ENCODE peak calls at places on chromosome 6, in seven cellular contexts. One of them, this sample, is unnamed.

GRCh38 chr6:121856296-121856695 is 420.9 kb downstream of the GJA1 start:
- DNase-seq in neuronal stem cell: no peak
- DNase-seq in IMR-90: peak; percentile 55
- DNase-seq in fibroblast of lung: peak; percentile 50
- DNase-seq in colonic mucosa: no peak
- DNase-seq in neural progenitor cell: no peak
- DNase-seq in GM23248: peak; percentile 30
- DNase-seq in this sample: peak; percentile 80

GRCh38 chr6:2482773-2483172 is 237.4 kb upstream of the GMDS start:
- DNase-seq in neuronal stem cell: no peak
- DNase-seq in IMR-90: no peak
- DNase-seq in fibroblast of lung: no peak
- DNase-seq in colonic mucosa: no peak
- DNase-seq in neural progenitor cell: no peak
- DNase-seq in GM23248: no peak
- DNase-seq in this sample: no peak

GRCh38 chr6:111664565-111665039 is 58.9 kb upstream of the TRAF3IP2 start:
- DNase-seq in neuronal stem cell: no peak
- DNase-seq in IMR-90: no peak
- DNase-seq in fibroblast of lung: no peak
- DNase-seq in colonic mucosa: no peak
- DNase-seq in neural progenitor cell: no peak
- DNase-seq in GM23248: peak; percentile 14
- DNase-seq in this sample: no peak

GRCh38 chr6:166259296-166259977 is 48.8 kb downstream of the PRR18 start:
- DNase-seq in neuronal stem cell: no peak
- DNase-seq in IMR-90: no peak
- DNase-seq in fibroblast of lung: no peak
- DNase-seq in colonic mucosa: no peak
- DNase-seq in neural progenitor cell: peak; percentile 77
- DNase-seq in GM23248: no peak
- DNase-seq in this sample: no peak

GRCh38 chr6:118317581-118318563 is 230.2 kb upstream of the PLN start:
- DNase-seq in neuronal stem cell: no peak
- DNase-seq in IMR-90: peak; percentile 66
- DNase-seq in fibroblast of lung: peak; percentile 19
- DNase-seq in colonic mucosa: no peak
- DNase-seq in neural progenitor cell: no peak
- DNase-seq in GM23248: peak; percentile 46
- DNase-seq in this sample: peak; percentile 83

GRCh38 chr6:138454976-138455706 is 44.2 kb downstream of the NHSL1 start:
- DNase-seq in neuronal stem cell: no peak
- DNase-seq in IMR-90: no peak
- DNase-seq in fibroblast of lung: peak; percentile 29
- DNase-seq in colonic mucosa: peak; percentile 80
- DNase-seq in neural progenitor cell: no peak
- DNase-seq in GM23248: peak; percentile 32
- DNase-seq in this sample: no peak

GRCh38 chr6:96520039-96520850 is 1.4 kb upstream of the UFL1 start:
- DNase-seq in neuronal stem cell: no peak
- DNase-seq in IMR-90: peak; percentile 35
- DNase-seq in fibroblast of lung: peak; percentile 79
- DNase-seq in colonic mucosa: peak; percentile 59
- DNase-seq in neural progenitor cell: no peak
- DNase-seq in GM23248: peak; percentile 28
- DNase-seq in this sample: no peak

GRCh38 chr6:62891065-62891647 is 320.1 kb upstream of the FKBP1C start:
- DNase-seq in neuronal stem cell: peak; percentile 8
- DNase-seq in IMR-90: no peak
- DNase-seq in fibroblast of lung: no peak
- DNase-seq in colonic mucosa: no peak
- DNase-seq in neural progenitor cell: peak; percentile 24
- DNase-seq in GM23248: peak; percentile 27
- DNase-seq in this sample: peak; percentile 34

GRCh38 chr6:5598123-5598522 is 336.8 kb downstream of the FARS2 start:
- DNase-seq in neuronal stem cell: no peak
- DNase-seq in IMR-90: no peak
- DNase-seq in fibroblast of lung: no peak
- DNase-seq in colonic mucosa: no peak
- DNase-seq in neural progenitor cell: no peak
- DNase-seq in GM23248: no peak
- DNase-seq in this sample: no peak

GRCh38 chr6:136983692-136984091 is 61.1 kb downstream of the IL20RA start:
- DNase-seq in neuronal stem cell: no peak
- DNase-seq in IMR-90: no peak
- DNase-seq in fibroblast of lung: no peak
- DNase-seq in colonic mucosa: no peak
- DNase-seq in neural progenitor cell: no peak
- DNase-seq in GM23248: no peak
- DNase-seq in this sample: no peak

GRCh38 chr6:10414766-10415592 is at the start of gene TFAP2A:
- DNase-seq in neuronal stem cell: no peak
- DNase-seq in IMR-90: peak; percentile 56
- DNase-seq in fibroblast of lung: peak; percentile 29
- DNase-seq in colonic mucosa: no peak
- DNase-seq in neural progenitor cell: peak; percentile 89
- DNase-seq in GM23248: peak; percentile 74
- DNase-seq in this sample: peak; percentile 89

GRCh38 chr6:34425132-34425497 is 754 bp downstream of the RPS10 start:
- DNase-seq in neuronal stem cell: no peak
- DNase-seq in IMR-90: no peak
- DNase-seq in fibroblast of lung: peak; percentile 15
- DNase-seq in colonic mucosa: no peak
- DNase-seq in neural progenitor cell: no peak
- DNase-seq in GM23248: peak; percentile 55
- DNase-seq in this sample: no peak

GRCh38 chr6:39923394-39923793 is 10.9 kb downstream of the MOCS1 start:
- DNase-seq in neuronal stem cell: no peak
- DNase-seq in IMR-90: no peak
- DNase-seq in fibroblast of lung: no peak
- DNase-seq in colonic mucosa: peak; percentile 49
- DNase-seq in neural progenitor cell: no peak
- DNase-seq in GM23248: no peak
- DNase-seq in this sample: no peak

GRCh38 chr6:43070028-43070632 is 6.0 kb upstream of the PTK7 start:
- DNase-seq in neuronal stem cell: no peak
- DNase-seq in IMR-90: peak; percentile 76
- DNase-seq in fibroblast of lung: peak; percentile 59
- DNase-seq in colonic mucosa: no peak
- DNase-seq in neural progenitor cell: peak; percentile 76
- DNase-seq in GM23248: peak; percentile 77
- DNase-seq in this sample: peak; percentile 85

GRCh38 chr6:35096129-35096852 is 44.8 kb downstream of the TCP11 start:
- DNase-seq in neuronal stem cell: no peak
- DNase-seq in IMR-90: peak; percentile 81
- DNase-seq in fibroblast of lung: peak; percentile 92
- DNase-seq in colonic mucosa: peak; percentile 4
- DNase-seq in neural progenitor cell: no peak
- DNase-seq in GM23248: peak; percentile 79
- DNase-seq in this sample: peak; percentile 66

GRCh38 chr6:67759001-67759400 is 876.1 kb upstream of the ADGRB3 start:
- DNase-seq in neuronal stem cell: no peak
- DNase-seq in IMR-90: no peak
- DNase-seq in fibroblast of lung: no peak
- DNase-seq in colonic mucosa: no peak
- DNase-seq in neural progenitor cell: no peak
- DNase-seq in GM23248: no peak
- DNase-seq in this sample: no peak

GRCh38 chr6:32944265-32944664 is 3.4 kb upstream of the HLA-DMB start:
- DNase-seq in neuronal stem cell: no peak
- DNase-seq in IMR-90: no peak
- DNase-seq in fibroblast of lung: no peak
- DNase-seq in colonic mucosa: no peak
- DNase-seq in neural progenitor cell: no peak
- DNase-seq in GM23248: no peak
- DNase-seq in this sample: no peak

GRCh38 chr6:33202799-33203198 is 1.7 kb upstream of the HSD17B8 start:
- DNase-seq in neuronal stem cell: no peak
- DNase-seq in IMR-90: no peak
- DNase-seq in fibroblast of lung: no peak
- DNase-seq in colonic mucosa: no peak
- DNase-seq in neural progenitor cell: no peak
- DNase-seq in GM23248: no peak
- DNase-seq in this sample: no peak

GRCh38 chr6:103210686-103211085 is 1649.0 kb downstream of the HACE1 start:
- DNase-seq in neuronal stem cell: no peak
- DNase-seq in IMR-90: no peak
- DNase-seq in fibroblast of lung: no peak
- DNase-seq in colonic mucosa: no peak
- DNase-seq in neural progenitor cell: no peak
- DNase-seq in GM23248: no peak
- DNase-seq in this sample: no peak

GRCh38 chr6:2124260-2124709 is 121.1 kb downstream of the GMDS start:
- DNase-seq in neuronal stem cell: no peak
- DNase-seq in IMR-90: peak; percentile 71
- DNase-seq in fibroblast of lung: peak; percentile 60
- DNase-seq in colonic mucosa: no peak
- DNase-seq in neural progenitor cell: no peak
- DNase-seq in GM23248: no peak
- DNase-seq in this sample: no peak

GRCh38 chr6:70073637-70074036 is 207.3 kb downstream of the COL19A1 start:
- DNase-seq in neuronal stem cell: no peak
- DNase-seq in IMR-90: no peak
- DNase-seq in fibroblast of lung: no peak
- DNase-seq in colonic mucosa: no peak
- DNase-seq in neural progenitor cell: no peak
- DNase-seq in GM23248: no peak
- DNase-seq in this sample: no peak

GRCh38 chr6:147154454-147154853 is 49.8 kb upstream of the STXBP5 start:
- DNase-seq in neuronal stem cell: no peak
- DNase-seq in IMR-90: peak; percentile 79
- DNase-seq in fibroblast of lung: peak; percentile 18
- DNase-seq in colonic mucosa: no peak
- DNase-seq in neural progenitor cell: no peak
- DNase-seq in GM23248: peak; percentile 84
- DNase-seq in this sample: peak; percentile 56

GRCh38 chr6:134063966-134064445 is 11.6 kb upstream of the SLC2A12 start:
- DNase-seq in neuronal stem cell: peak; percentile 64
- DNase-seq in IMR-90: peak; percentile 85
- DNase-seq in fibroblast of lung: peak; percentile 69
- DNase-seq in colonic mucosa: peak; percentile 75
- DNase-seq in neural progenitor cell: peak; percentile 77
- DNase-seq in GM23248: peak; percentile 81
- DNase-seq in this sample: peak; percentile 93

GRCh38 chr6:96702626-96703025 is 134.7 kb downstream of the GPR63 start:
- DNase-seq in neuronal stem cell: no peak
- DNase-seq in IMR-90: no peak
- DNase-seq in fibroblast of lung: no peak
- DNase-seq in colonic mucosa: no peak
- DNase-seq in neural progenitor cell: no peak
- DNase-seq in GM23248: no peak
- DNase-seq in this sample: no peak

GRCh38 chr6:145814035-145814500 is 527 bp downstream of the FBXO30 start:
- DNase-seq in neuronal stem cell: peak; percentile 54
- DNase-seq in IMR-90: no peak
- DNase-seq in fibroblast of lung: peak; percentile 48
- DNase-seq in colonic mucosa: peak; percentile 39
- DNase-seq in neural progenitor cell: peak; percentile 75
- DNase-seq in GM23248: peak; percentile 64
- DNase-seq in this sample: no peak

GRCh38 chr6:158544428-158544827 is 15.5 kb upstream of the TMEM181 start:
- DNase-seq in neuronal stem cell: no peak
- DNase-seq in IMR-90: no peak
- DNase-seq in fibroblast of lung: no peak
- DNase-seq in colonic mucosa: no peak
- DNase-seq in neural progenitor cell: peak; percentile 52
- DNase-seq in GM23248: no peak
- DNase-seq in this sample: no peak

GRCh38 chr6:87909849-87910248 is 137.8 kb upstream of the SPACA1 start:
- DNase-seq in neuronal stem cell: no peak
- DNase-seq in IMR-90: peak; percentile 61
- DNase-seq in fibroblast of lung: peak; percentile 97
- DNase-seq in colonic mucosa: no peak
- DNase-seq in neural progenitor cell: no peak
- DNase-seq in GM23248: peak; percentile 86
- DNase-seq in this sample: no peak

GRCh38 chr6:82237013-82237412 is 10.5 kb downstream of the IBTK start:
- DNase-seq in neuronal stem cell: no peak
- DNase-seq in IMR-90: no peak
- DNase-seq in fibroblast of lung: peak; percentile 17
- DNase-seq in colonic mucosa: no peak
- DNase-seq in neural progenitor cell: no peak
- DNase-seq in GM23248: peak; percentile 31
- DNase-seq in this sample: peak; percentile 38

GRCh38 chr6:37029249-37029959 is 23.9 kb downstream of the FGD2 start:
- DNase-seq in neuronal stem cell: peak; percentile 48
- DNase-seq in IMR-90: peak; percentile 88
- DNase-seq in fibroblast of lung: peak; percentile 82
- DNase-seq in colonic mucosa: peak; percentile 43
- DNase-seq in neural progenitor cell: peak; percentile 77
- DNase-seq in GM23248: peak; percentile 93
- DNase-seq in this sample: peak; percentile 83

GRCh38 chr6:3088853-3089445 is 20.7 kb downstream of the RIPK1 start:
- DNase-seq in neuronal stem cell: no peak
- DNase-seq in IMR-90: peak; percentile 11
- DNase-seq in fibroblast of lung: no peak
- DNase-seq in colonic mucosa: no peak
- DNase-seq in neural progenitor cell: no peak
- DNase-seq in GM23248: peak; percentile 44
- DNase-seq in this sample: peak; percentile 72

GRCh38 chr6:89817481-89817880 is 2.1 kb downstream of the MDN1 start:
- DNase-seq in neuronal stem cell: no peak
- DNase-seq in IMR-90: no peak
- DNase-seq in fibroblast of lung: no peak
- DNase-seq in colonic mucosa: no peak
- DNase-seq in neural progenitor cell: peak; percentile 81
- DNase-seq in GM23248: no peak
- DNase-seq in this sample: no peak
- H3K4me3 ChIP-seq in neuronal stem cell: no peak overlapping the region
- H3K4me3 ChIP-seq in IMR-90: no peak overlapping the region
- H3K4me3 ChIP-seq in fibroblast of lung: no peak overlapping the region
- H3K4me3 ChIP-seq in colonic mucosa: no peak overlapping the region
- H3K4me3 ChIP-seq in neural progenitor cell: peak overlapping the region; percentile 65
- H3K4me3 ChIP-seq in GM23248: no peak overlapping the region
- H3K4me3 ChIP-seq in this sample: peak overlapping the region; percentile 50

GRCh38 chr6:79631800-79632172 is 657 bp downstream of the SH3BGRL2 start:
- DNase-seq in neuronal stem cell: no peak
- DNase-seq in IMR-90: no peak
- DNase-seq in fibroblast of lung: no peak
- DNase-seq in colonic mucosa: no peak
- DNase-seq in neural progenitor cell: no peak
- DNase-seq in GM23248: peak; percentile 10
- DNase-seq in this sample: no peak
- H3K9ac ChIP-seq in neuronal stem cell: no peak overlapping the region
- H3K9ac ChIP-seq in IMR-90: no peak overlapping the region
- H3K9ac ChIP-seq in fibroblast of lung: no peak overlapping the region
- H3K9ac ChIP-seq in colonic mucosa: peak overlapping the region; percentile 82
- H3K9ac ChIP-seq in neural progenitor cell: peak overlapping the region; percentile 38
- H3K9ac ChIP-seq in GM23248: peak overlapping the region; percentile 54
- H3K9ac ChIP-seq in this sample: peak overlapping the region; percentile 67

GRCh38 chr6:11423667-11424066 is 113.9 kb upstream of the TMEM170B start:
- DNase-seq in neuronal stem cell: no peak
- DNase-seq in IMR-90: no peak
- DNase-seq in fibroblast of lung: no peak
- DNase-seq in colonic mucosa: no peak
- DNase-seq in neural progenitor cell: no peak
- DNase-seq in GM23248: no peak
- DNase-seq in this sample: no peak
- H3K4me1 ChIP-seq in neuronal stem cell: peaks cover 18% of the 10 kb centered on the region
- H3K4me1 ChIP-seq in IMR-90: peaks cover 33% of the 10 kb centered on the region
- H3K4me1 ChIP-seq in fibroblast of lung: peaks cover 15% of the 10 kb centered on the region
- H3K4me1 ChIP-seq in colonic mucosa: no peaks in the 10 kb centered on the region
- H3K4me1 ChIP-seq in neural progenitor cell: peaks cover 22% of the 10 kb centered on the region
- H3K4me1 ChIP-seq in GM23248: peaks cover 32% of the 10 kb centered on the region
- H3K4me1 ChIP-seq in this sample: peaks cover 54% of the 10 kb centered on the region

GRCh38 chr6:154406869-154407268 is 50.3 kb upstream of the IPCEF1 start:
- DNase-seq in neuronal stem cell: no peak
- DNase-seq in IMR-90: no peak
- DNase-seq in fibroblast of lung: no peak
- DNase-seq in colonic mucosa: no peak
- DNase-seq in neural progenitor cell: no peak
- DNase-seq in GM23248: no peak
- DNase-seq in this sample: no peak
- H3K4me3 ChIP-seq in neuronal stem cell: no peak overlapping the region
- H3K4me3 ChIP-seq in IMR-90: no peak overlapping the region
- H3K4me3 ChIP-seq in fibroblast of lung: no peak overlapping the region
- H3K4me3 ChIP-seq in colonic mucosa: no peak overlapping the region
- H3K4me3 ChIP-seq in neural progenitor cell: no peak overlapping the region
- H3K4me3 ChIP-seq in GM23248: no peak overlapping the region
- H3K4me3 ChIP-seq in this sample: no peak overlapping the region

This sample was measured in adipocyte.